ENCODE peak calls at places on chromosome X, in six cellular contexts. One of them, this sample, is unnamed.

GRCh38 chrX:43165343-43165920 is 387.5 kb upstream of the PPP1R2C start:
- DNase-seq in activated CD8-positive, alpha-beta memory T cell treated with anti-CD3 and anti-CD28 coated beads for 4 hours: no peak
- DNase-seq in kidney tubule cell: no peak
- DNase-seq in cardiac muscle cell: no peak
- DNase-seq in NCI-H2029: no peak
- DNase-seq in stimulated activated CD4-positive, alpha-beta T cell treated with anti-CD3 and anti-CD28 coated beads, TNF-alpha, amount 100 ng/mL, for 4 hours: no peak
- DNase-seq in this sample: no peak

GRCh38 chrX:5390376-5390775 is 838.3 kb downstream of the NLGN4X start:
- DNase-seq in activated CD8-positive, alpha-beta memory T cell treated with anti-CD3 and anti-CD28 coated beads for 4 hours: no peak
- DNase-seq in kidney tubule cell: no peak
- DNase-seq in cardiac muscle cell: no peak
- DNase-seq in NCI-H2029: no peak
- DNase-seq in stimulated activated CD4-positive, alpha-beta T cell treated with anti-CD3 and anti-CD28 coated beads, TNF-alpha, amount 100 ng/mL, for 4 hours: no peak
- DNase-seq in this sample: no peak

GRCh38 chrX:71846429-71846828 is 64.2 kb upstream of the NHSL2 start:
- DNase-seq in activated CD8-positive, alpha-beta memory T cell treated with anti-CD3 and anti-CD28 coated beads for 4 hours: no peak
- DNase-seq in kidney tubule cell: peak
- DNase-seq in cardiac muscle cell: peak
- DNase-seq in NCI-H2029: no peak
- DNase-seq in stimulated activated CD4-positive, alpha-beta T cell treated with anti-CD3 and anti-CD28 coated beads, TNF-alpha, amount 100 ng/mL, for 4 hours: no peak
- DNase-seq in this sample: no peak

GRCh38 chrX:120514236-120514635 is 45.1 kb upstream of the LAMP2 start:
- DNase-seq in activated CD8-positive, alpha-beta memory T cell treated with anti-CD3 and anti-CD28 coated beads for 4 hours: no peak
- DNase-seq in kidney tubule cell: peak
- DNase-seq in cardiac muscle cell: peak
- DNase-seq in NCI-H2029: no peak
- DNase-seq in stimulated activated CD4-positive, alpha-beta T cell treated with anti-CD3 and anti-CD28 coated beads, TNF-alpha, amount 100 ng/mL, for 4 hours: no peak
- DNase-seq in this sample: no peak

GRCh38 chrX:102712216-102712966 is at the start of gene GPRASP2:
- DNase-seq in activated CD8-positive, alpha-beta memory T cell treated with anti-CD3 and anti-CD28 coated beads for 4 hours: no peak
- DNase-seq in kidney tubule cell: peak
- DNase-seq in cardiac muscle cell: peak
- DNase-seq in NCI-H2029: no peak
- DNase-seq in stimulated activated CD4-positive, alpha-beta T cell treated with anti-CD3 and anti-CD28 coated beads, TNF-alpha, amount 100 ng/mL, for 4 hours: no peak
- DNase-seq in this sample: no peak

GRCh38 chrX:132692066-132692465 is 203.2 kb upstream of the MBNL3 start:
- DNase-seq in activated CD8-positive, alpha-beta memory T cell treated with anti-CD3 and anti-CD28 coated beads for 4 hours: no peak
- DNase-seq in kidney tubule cell: no peak
- DNase-seq in cardiac muscle cell: peak
- DNase-seq in NCI-H2029: no peak
- DNase-seq in stimulated activated CD4-positive, alpha-beta T cell treated with anti-CD3 and anti-CD28 coated beads, TNF-alpha, amount 100 ng/mL, for 4 hours: no peak
- DNase-seq in this sample: no peak

GRCh38 chrX:32877592-32877991 is 333.8 kb downstream of the DMD start:
- DNase-seq in activated CD8-positive, alpha-beta memory T cell treated with anti-CD3 and anti-CD28 coated beads for 4 hours: no peak
- DNase-seq in kidney tubule cell: peak
- DNase-seq in cardiac muscle cell: no peak
- DNase-seq in NCI-H2029: no peak
- DNase-seq in stimulated activated CD4-positive, alpha-beta T cell treated with anti-CD3 and anti-CD28 coated beads, TNF-alpha, amount 100 ng/mL, for 4 hours: no peak
- DNase-seq in this sample: no peak

GRCh38 chrX:13194291-13195103 is 125.4 kb downstream of the ATXN3L start:
- DNase-seq in activated CD8-positive, alpha-beta memory T cell treated with anti-CD3 and anti-CD28 coated beads for 4 hours: no peak
- DNase-seq in kidney tubule cell: peak
- DNase-seq in cardiac muscle cell: no peak
- DNase-seq in NCI-H2029: peak
- DNase-seq in stimulated activated CD4-positive, alpha-beta T cell treated with anti-CD3 and anti-CD28 coated beads, TNF-alpha, amount 100 ng/mL, for 4 hours: no peak
- DNase-seq in this sample: no peak

GRCh38 chrX:102728646-102729045 is 8.1 kb downstream of the GPRASP3 start:
- DNase-seq in activated CD8-positive, alpha-beta memory T cell treated with anti-CD3 and anti-CD28 coated beads for 4 hours: no peak
- DNase-seq in kidney tubule cell: no peak
- DNase-seq in cardiac muscle cell: no peak
- DNase-seq in NCI-H2029: no peak
- DNase-seq in stimulated activated CD4-positive, alpha-beta T cell treated with anti-CD3 and anti-CD28 coated beads, TNF-alpha, amount 100 ng/mL, for 4 hours: no peak
- DNase-seq in this sample: no peak

GRCh38 chrX:25125483-25125882 is 109.7 kb upstream of the ARX start:
- DNase-seq in activated CD8-positive, alpha-beta memory T cell treated with anti-CD3 and anti-CD28 coated beads for 4 hours: no peak
- DNase-seq in kidney tubule cell: no peak
- DNase-seq in cardiac muscle cell: no peak
- DNase-seq in NCI-H2029: no peak
- DNase-seq in stimulated activated CD4-positive, alpha-beta T cell treated with anti-CD3 and anti-CD28 coated beads, TNF-alpha, amount 100 ng/mL, for 4 hours: no peak
- DNase-seq in this sample: no peak

GRCh38 chrX:106791495-106791894 is 11.0 kb upstream of the TBC1D8B start:
- DNase-seq in activated CD8-positive, alpha-beta memory T cell treated with anti-CD3 and anti-CD28 coated beads for 4 hours: no peak
- DNase-seq in kidney tubule cell: peak
- DNase-seq in cardiac muscle cell: peak
- DNase-seq in NCI-H2029: no peak
- DNase-seq in stimulated activated CD4-positive, alpha-beta T cell treated with anti-CD3 and anti-CD28 coated beads, TNF-alpha, amount 100 ng/mL, for 4 hours: no peak
- DNase-seq in this sample: no peak

GRCh38 chrX:19670321-19670750 is 155.0 kb upstream of the MAP3K15 start:
- DNase-seq in activated CD8-positive, alpha-beta memory T cell treated with anti-CD3 and anti-CD28 coated beads for 4 hours: no peak
- DNase-seq in kidney tubule cell: no peak
- DNase-seq in cardiac muscle cell: peak
- DNase-seq in NCI-H2029: no peak
- DNase-seq in stimulated activated CD4-positive, alpha-beta T cell treated with anti-CD3 and anti-CD28 coated beads, TNF-alpha, amount 100 ng/mL, for 4 hours: no peak
- DNase-seq in this sample: no peak

GRCh38 chrX:101385795-101386541 is at the start of gene BTK:
- DNase-seq in activated CD8-positive, alpha-beta memory T cell treated with anti-CD3 and anti-CD28 coated beads for 4 hours: no peak
- DNase-seq in kidney tubule cell: no peak
- DNase-seq in cardiac muscle cell: no peak
- DNase-seq in NCI-H2029: no peak
- DNase-seq in stimulated activated CD4-positive, alpha-beta T cell treated with anti-CD3 and anti-CD28 coated beads, TNF-alpha, amount 100 ng/mL, for 4 hours: no peak
- DNase-seq in this sample: no peak

This sample was measured in central memory CD8-positive, alpha-beta T cell.